ENCODE peak calls at places on chromosome 20, in ten cellular contexts. One of them, this sample, is unnamed.

GRCh38 chr20:652611-653109 is 340 bp downstream of the SRXN1 start:
- DNase-seq in AG09309: no peak
- DNase-seq in dorsolateral prefrontal cortex: no peak
- DNase-seq in right atrium auricular region: no peak
- DNase-seq in fibroblast of pulmonary artery: peak
- DNase-seq in adrenal gland: peak
- DNase-seq in uterus: no peak
- DNase-seq in fibroblast of the aortic adventitia: peak
- DNase-seq in bronchial epithelial cell: no peak
- DNase-seq in brain microvascular endothelial cell: peak
- DNase-seq in this sample: peak

GRCh38 chr20:45433316-45433715 is 17.4 kb downstream of the PIGT start:
- DNase-seq in fibroblast of the aortic adventitia: peak
- DNase-seq in AG09309: peak
- DNase-seq in brain microvascular endothelial cell: no peak
- DNase-seq in dorsolateral prefrontal cortex: peak
- DNase-seq in bronchial epithelial cell: no peak
- DNase-seq in uterus: no peak
- DNase-seq in adrenal gland: no peak
- DNase-seq in right atrium auricular region: peak
- DNase-seq in fibroblast of pulmonary artery: peak
- DNase-seq in this sample: no peak

GRCh38 chr20:9400371-9401025 is 113.9 kb upstream of the LAMP5 start:
- DNase-seq in fibroblast of pulmonary artery: no peak
- DNase-seq in adrenal gland: no peak
- DNase-seq in AG09309: no peak
- DNase-seq in dorsolateral prefrontal cortex: no peak
- DNase-seq in right atrium auricular region: no peak
- DNase-seq in brain microvascular endothelial cell: no peak
- DNase-seq in bronchial epithelial cell: no peak
- DNase-seq in fibroblast of the aortic adventitia: no peak
- DNase-seq in uterus: no peak
- DNase-seq in this sample: no peak

GRCh38 chr20:32448306-32449056 is 90.3 kb downstream of the ASXL1 start:
- DNase-seq in adrenal gland: no peak
- DNase-seq in fibroblast of pulmonary artery: no peak
- DNase-seq in right atrium auricular region: no peak
- DNase-seq in uterus: peak
- DNase-seq in AG09309: no peak
- DNase-seq in brain microvascular endothelial cell: no peak
- DNase-seq in bronchial epithelial cell: no peak
- DNase-seq in dorsolateral prefrontal cortex: peak
- DNase-seq in fibroblast of the aortic adventitia: peak
- DNase-seq in this sample: peak

GRCh38 chr20:59018817-59019216 is 412 bp upstream of the TUBB1 start:
- DNase-seq in fibroblast of the aortic adventitia: no peak
- DNase-seq in adrenal gland: no peak
- DNase-seq in bronchial epithelial cell: no peak
- DNase-seq in right atrium auricular region: no peak
- DNase-seq in fibroblast of pulmonary artery: no peak
- DNase-seq in brain microvascular endothelial cell: no peak
- DNase-seq in uterus: no peak
- DNase-seq in AG09309: no peak
- DNase-seq in dorsolateral prefrontal cortex: no peak
- DNase-seq in this sample: no peak

GRCh38 chr20:61731363-61732181 is 334.1 kb downstream of the TAF4 start:
- DNase-seq in fibroblast of the aortic adventitia: no peak
- DNase-seq in right atrium auricular region: no peak
- DNase-seq in fibroblast of pulmonary artery: no peak
- DNase-seq in adrenal gland: no peak
- DNase-seq in uterus: no peak
- DNase-seq in bronchial epithelial cell: peak
- DNase-seq in dorsolateral prefrontal cortex: no peak
- DNase-seq in brain microvascular endothelial cell: peak
- DNase-seq in AG09309: peak
- DNase-seq in this sample: peak

GRCh38 chr20:3461911-3462677 is 8.7 kb upstream of the ATRN start:
- DNase-seq in uterus: no peak
- DNase-seq in fibroblast of the aortic adventitia: no peak
- DNase-seq in bronchial epithelial cell: peak
- DNase-seq in fibroblast of pulmonary artery: no peak
- DNase-seq in right atrium auricular region: no peak
- DNase-seq in AG09309: no peak
- DNase-seq in brain microvascular endothelial cell: no peak
- DNase-seq in adrenal gland: peak
- DNase-seq in dorsolateral prefrontal cortex: no peak
- DNase-seq in this sample: no peak

GRCh38 chr20:43529457-43530153 is 22.1 kb downstream of the L3MBTL1 start:
- DNase-seq in fibroblast of pulmonary artery: no peak
- DNase-seq in right atrium auricular region: no peak
- DNase-seq in uterus: no peak
- DNase-seq in fibroblast of the aortic adventitia: no peak
- DNase-seq in AG09309: no peak
- DNase-seq in adrenal gland: no peak
- DNase-seq in dorsolateral prefrontal cortex: no peak
- DNase-seq in bronchial epithelial cell: no peak
- DNase-seq in brain microvascular endothelial cell: no peak
- DNase-seq in this sample: no peak

GRCh38 chr20:34022154-34022842 is 28.6 kb downstream of the RALY start:
- DNase-seq in right atrium auricular region: no peak
- DNase-seq in dorsolateral prefrontal cortex: no peak
- DNase-seq in brain microvascular endothelial cell: no peak
- DNase-seq in bronchial epithelial cell: peak
- DNase-seq in fibroblast of the aortic adventitia: no peak
- DNase-seq in adrenal gland: no peak
- DNase-seq in fibroblast of pulmonary artery: no peak
- DNase-seq in uterus: no peak
- DNase-seq in AG09309: no peak
- DNase-seq in this sample: no peak

GRCh38 chr20:6704132-6704861 is 63.2 kb upstream of the BMP2 start:
- DNase-seq in fibroblast of pulmonary artery: peak
- DNase-seq in fibroblast of the aortic adventitia: peak
- DNase-seq in dorsolateral prefrontal cortex: no peak
- DNase-seq in brain microvascular endothelial cell: peak
- DNase-seq in adrenal gland: no peak
- DNase-seq in AG09309: peak
- DNase-seq in bronchial epithelial cell: peak
- DNase-seq in uterus: no peak
- DNase-seq in right atrium auricular region: no peak
- DNase-seq in this sample: peak

GRCh38 chr20:2172305-2173175 is 70.9 kb downstream of the STK35 start:
- DNase-seq in right atrium auricular region: peak
- DNase-seq in bronchial epithelial cell: peak
- DNase-seq in AG09309: no peak
- DNase-seq in dorsolateral prefrontal cortex: peak
- DNase-seq in fibroblast of the aortic adventitia: peak
- DNase-seq in adrenal gland: peak
- DNase-seq in fibroblast of pulmonary artery: peak
- DNase-seq in uterus: peak
- DNase-seq in brain microvascular endothelial cell: peak
- DNase-seq in this sample: peak

GRCh38 chr20:38275815-38276550 is 15.4 kb upstream of the KIAA1755 start:
- DNase-seq in fibroblast of pulmonary artery: peak
- DNase-seq in uterus: no peak
- DNase-seq in right atrium auricular region: no peak
- DNase-seq in dorsolateral prefrontal cortex: no peak
- DNase-seq in brain microvascular endothelial cell: peak
- DNase-seq in adrenal gland: no peak
- DNase-seq in AG09309: peak
- DNase-seq in bronchial epithelial cell: peak
- DNase-seq in fibroblast of the aortic adventitia: peak
- DNase-seq in this sample: peak

GRCh38 chr20:44594730-44595129 is 12.4 kb downstream of the PKIG start:
- DNase-seq in adrenal gland: peak
- DNase-seq in uterus: no peak
- DNase-seq in bronchial epithelial cell: peak
- DNase-seq in right atrium auricular region: no peak
- DNase-seq in brain microvascular endothelial cell: peak
- DNase-seq in fibroblast of pulmonary artery: peak
- DNase-seq in fibroblast of the aortic adventitia: peak
- DNase-seq in dorsolateral prefrontal cortex: no peak
- DNase-seq in AG09309: no peak
- DNase-seq in this sample: peak

GRCh38 chr20:50523552-50524167 is 13.5 kb downstream of the PTPN1 start:
- DNase-seq in dorsolateral prefrontal cortex: no peak
- DNase-seq in adrenal gland: no peak
- DNase-seq in fibroblast of the aortic adventitia: no peak
- DNase-seq in brain microvascular endothelial cell: no peak
- DNase-seq in fibroblast of pulmonary artery: no peak
- DNase-seq in uterus: no peak
- DNase-seq in AG09309: no peak
- DNase-seq in bronchial epithelial cell: no peak
- DNase-seq in right atrium auricular region: no peak
- DNase-seq in this sample: no peak

GRCh38 chr20:38308047-38308438 is 4.1 kb downstream of the BPI start:
- DNase-seq in fibroblast of the aortic adventitia: no peak
- DNase-seq in right atrium auricular region: no peak
- DNase-seq in adrenal gland: no peak
- DNase-seq in uterus: no peak
- DNase-seq in fibroblast of pulmonary artery: no peak
- DNase-seq in bronchial epithelial cell: no peak
- DNase-seq in dorsolateral prefrontal cortex: no peak
- DNase-seq in brain microvascular endothelial cell: no peak
- DNase-seq in AG09309: no peak
- DNase-seq in this sample: no peak

GRCh38 chr20:327946-328563 is 2.7 kb downstream of the SOX12 start:
- DNase-seq in fibroblast of pulmonary artery: no peak
- DNase-seq in dorsolateral prefrontal cortex: no peak
- DNase-seq in brain microvascular endothelial cell: no peak
- DNase-seq in AG09309: no peak
- DNase-seq in uterus: no peak
- DNase-seq in right atrium auricular region: no peak
- DNase-seq in bronchial epithelial cell: no peak
- DNase-seq in fibroblast of the aortic adventitia: no peak
- DNase-seq in adrenal gland: peak
- DNase-seq in this sample: no peak

GRCh38 chr20:63224272-63225081 is 8.5 kb upstream of the YTHDF1 start:
- DNase-seq in bronchial epithelial cell: peak
- DNase-seq in uterus: peak
- DNase-seq in right atrium auricular region: no peak
- DNase-seq in AG09309: no peak
- DNase-seq in fibroblast of the aortic adventitia: peak
- DNase-seq in dorsolateral prefrontal cortex: no peak
- DNase-seq in adrenal gland: peak
- DNase-seq in brain microvascular endothelial cell: peak
- DNase-seq in fibroblast of pulmonary artery: peak
- DNase-seq in this sample: no peak
- TF ChIP-seq CTCF in bronchial epithelial cell: peak
- TF ChIP-seq CTCF in uterus: no peak
- TF ChIP-seq CTCF in right atrium auricular region: no peak
- TF ChIP-seq CTCF in AG09309: peak
- TF ChIP-seq CTCF in fibroblast of the aortic adventitia: peak
- TF ChIP-seq CTCF in dorsolateral prefrontal cortex: no peak
- TF ChIP-seq CTCF in adrenal gland: no peak
- TF ChIP-seq CTCF in brain microvascular endothelial cell: peak
- TF ChIP-seq CTCF in fibroblast of pulmonary artery: peak
- TF ChIP-seq CTCF in this sample: peak

GRCh38 chr20:57375652-57376230 is 15.5 kb upstream of the RBM38 start:
- DNase-seq in dorsolateral prefrontal cortex: no peak
- DNase-seq in uterus: no peak
- DNase-seq in fibroblast of pulmonary artery: no peak
- DNase-seq in fibroblast of the aortic adventitia: no peak
- DNase-seq in adrenal gland: no peak
- DNase-seq in bronchial epithelial cell: no peak
- DNase-seq in right atrium auricular region: no peak
- DNase-seq in brain microvascular endothelial cell: no peak
- DNase-seq in AG09309: no peak
- DNase-seq in this sample: no peak
- H3K4me3 ChIP-seq in dorsolateral prefrontal cortex: no peak
- H3K4me3 ChIP-seq in uterus: no peak
- H3K4me3 ChIP-seq in fibroblast of pulmonary artery: no peak
- H3K4me3 ChIP-seq in fibroblast of the aortic adventitia: no peak
- H3K4me3 ChIP-seq in adrenal gland: no peak
- H3K4me3 ChIP-seq in bronchial epithelial cell: no peak
- H3K4me3 ChIP-seq in right atrium auricular region: no peak
- H3K4me3 ChIP-seq in brain microvascular endothelial cell: no peak
- H3K4me3 ChIP-seq in AG09309: no peak
- H3K4me3 ChIP-seq in this sample: no peak

GRCh38 chr20:57921701-57922482 is 212.1 kb upstream of the PMEPA1 start:
- DNase-seq in brain microvascular endothelial cell: no peak
- DNase-seq in dorsolateral prefrontal cortex: no peak
- DNase-seq in AG09309: no peak
- DNase-seq in right atrium auricular region: no peak
- DNase-seq in uterus: no peak
- DNase-seq in bronchial epithelial cell: no peak
- DNase-seq in adrenal gland: no peak
- DNase-seq in fibroblast of the aortic adventitia: no peak
- DNase-seq in fibroblast of pulmonary artery: no peak
- DNase-seq in this sample: no peak
- TF ChIP-seq CTCF in brain microvascular endothelial cell: no peak
- TF ChIP-seq CTCF in dorsolateral prefrontal cortex: no peak
- TF ChIP-seq CTCF in AG09309: no peak
- TF ChIP-seq CTCF in right atrium auricular region: no peak
- TF ChIP-seq CTCF in uterus: no peak
- TF ChIP-seq CTCF in bronchial epithelial cell: no peak
- TF ChIP-seq CTCF in adrenal gland: no peak
- TF ChIP-seq CTCF in fibroblast of the aortic adventitia: no peak
- TF ChIP-seq CTCF in fibroblast of pulmonary artery: no peak
- TF ChIP-seq CTCF in this sample: no peak

GRCh38 chr20:35490736-35491181 is 35.4 kb downstream of the CEP250 start:
- DNase-seq in AG09309: no peak
- DNase-seq in fibroblast of pulmonary artery: no peak
- DNase-seq in fibroblast of the aortic adventitia: no peak
- DNase-seq in adrenal gland: peak
- DNase-seq in uterus: no peak
- DNase-seq in dorsolateral prefrontal cortex: no peak
- DNase-seq in brain microvascular endothelial cell: no peak
- DNase-seq in right atrium auricular region: no peak
- DNase-seq in bronchial epithelial cell: no peak
- DNase-seq in this sample: no peak
- H3K4me3 ChIP-seq in AG09309: no peak
- H3K4me3 ChIP-seq in fibroblast of pulmonary artery: no peak
- H3K4me3 ChIP-seq in fibroblast of the aortic adventitia: no peak
- H3K4me3 ChIP-seq in adrenal gland: no peak
- H3K4me3 ChIP-seq in uterus: no peak
- H3K4me3 ChIP-seq in dorsolateral prefrontal cortex: no peak
- H3K4me3 ChIP-seq in brain microvascular endothelial cell: no peak
- H3K4me3 ChIP-seq in right atrium auricular region: no peak
- H3K4me3 ChIP-seq in bronchial epithelial cell: no peak
- H3K4me3 ChIP-seq in this sample: no peak

GRCh38 chr20:47524385-47524784 is 22.7 kb downstream of the NCOA3 start:
- DNase-seq in brain microvascular endothelial cell: no peak
- DNase-seq in fibroblast of the aortic adventitia: no peak
- DNase-seq in adrenal gland: no peak
- DNase-seq in bronchial epithelial cell: no peak
- DNase-seq in dorsolateral prefrontal cortex: no peak
- DNase-seq in AG09309: no peak
- DNase-seq in uterus: no peak
- DNase-seq in fibroblast of pulmonary artery: no peak
- DNase-seq in right atrium auricular region: no peak
- DNase-seq in this sample: no peak

GRCh38 chr20:47527004-47527800 is 25.5 kb downstream of the NCOA3 start:
- DNase-seq in fibroblast of the aortic adventitia: no peak
- DNase-seq in brain microvascular endothelial cell: no peak
- DNase-seq in bronchial epithelial cell: no peak
- DNase-seq in adrenal gland: no peak
- DNase-seq in dorsolateral prefrontal cortex: no peak
- DNase-seq in fibroblast of pulmonary artery: no peak
- DNase-seq in AG09309: no peak
- DNase-seq in right atrium auricular region: no peak
- DNase-seq in uterus: no peak
- DNase-seq in this sample: no peak

GRCh38 chr20:47515843-47516242 is 14.2 kb downstream of the NCOA3 start:
- DNase-seq in dorsolateral prefrontal cortex: no peak
- DNase-seq in bronchial epithelial cell: no peak
- DNase-seq in AG09309: no peak
- DNase-seq in right atrium auricular region: no peak
- DNase-seq in adrenal gland: no peak
- DNase-seq in fibroblast of the aortic adventitia: no peak
- DNase-seq in fibroblast of pulmonary artery: no peak
- DNase-seq in brain microvascular endothelial cell: no peak
- DNase-seq in uterus: no peak
- DNase-seq in this sample: no peak

GRCh38 chr20:47521059-47521808 is 19.5 kb downstream of the NCOA3 start:
- DNase-seq in dorsolateral prefrontal cortex: no peak
- DNase-seq in brain microvascular endothelial cell: no peak
- DNase-seq in right atrium auricular region: no peak
- DNase-seq in adrenal gland: no peak
- DNase-seq in fibroblast of the aortic adventitia: no peak
- DNase-seq in fibroblast of pulmonary artery: no peak
- DNase-seq in bronchial epithelial cell: peak
- DNase-seq in uterus: no peak
- DNase-seq in AG09309: no peak
- DNase-seq in this sample: no peak
- TF ChIP-seq CTCF in dorsolateral prefrontal cortex: peak
- TF ChIP-seq CTCF in brain microvascular endothelial cell: peak
- TF ChIP-seq CTCF in right atrium auricular region: peak
- TF ChIP-seq CTCF in adrenal gland: no peak
- TF ChIP-seq CTCF in fibroblast of the aortic adventitia: no peak
- TF ChIP-seq CTCF in fibroblast of pulmonary artery: no peak
- TF ChIP-seq CTCF in bronchial epithelial cell: no peak
- TF ChIP-seq CTCF in uterus: no peak
- TF ChIP-seq CTCF in AG09309: no peak
- TF ChIP-seq CTCF in this sample: no peak